ENCODE peak calls at places on chromosomes 13 and 19, in six cellular contexts. X is cardiac fibroblast, C is DND-41, M is H9, T is foreskin fibroblast, Z is body of pancreas. Y is an unnamed sample.

GRCh38 chr19:10699650-10700335 is 1.4 kb upstream of the QTRT1 start:
- DNase-seq in X (peak; percentile 73), C (peak; percentile 73), M (peak; percentile 65), T (peak; percentile 27), Z (peak; percentile 71), Y (peak; percentile 64)

GRCh38 chr19:54333586-54334298 is 5.2 kb downstream of the LILRA4 start:
- DNase-seq in X (no peak), C (no peak), M (no peak), T (no peak), Z (no peak), Y (no peak)

GRCh38 chr13:39373108-39373507 is 229.9 kb downstream of the LHFPL6 start:
- DNase-seq in X (no peak), C (no peak), M (no peak), T (no peak), Z (no peak), Y (no peak)

GRCh38 chr13:39612023-39612637 is 9.1 kb upstream of the LHFPL6 start:
- DNase-seq in X (peak; percentile 86), C (peak; percentile 51), M (peak; percentile 44), T (peak; percentile 49), Z (peak; percentile 76), Y (peak; percentile 76)

GRCh38 chr13:54150851-54151250 is 1122.2 kb downstream of the OLFM4 start:
- DNase-seq in X (no peak), C (no peak), M (no peak), T (no peak), Z (no peak), Y (no peak)

GRCh38 chr19:16886305-16886880 is 2.4 kb upstream of the F2RL3 start:
- DNase-seq in X (peak; percentile 89), C (no peak), M (no peak), T (peak; percentile 73), Z (no peak), Y (no peak)

GRCh38 chr19:6318772-6319171 is 14.6 kb downstream of the ACER1 start:
- DNase-seq in X (no peak), C (no peak), M (no peak), T (peak; percentile 6), Z (no peak), Y (no peak)

GRCh38 chr19:48064509-48064908 is 20.6 kb upstream of the CABP5 start:
- DNase-seq in X (no peak), C (no peak), M (peak; percentile 29), T (peak; percentile 18), Z (no peak), Y (no peak)

GRCh38 chr19:42170715-42171114 is 38.5 kb upstream of the POU2F2 start:
- DNase-seq in X (no peak), C (no peak), M (no peak), T (no peak), Z (no peak), Y (no peak)

GRCh38 chr13:30869491-30869890 is 36.6 kb upstream of the MEDAG start:
- DNase-seq in X (peak; percentile 70), C (no peak), M (no peak), T (no peak), Z (no peak), Y (no peak)

DNA sequence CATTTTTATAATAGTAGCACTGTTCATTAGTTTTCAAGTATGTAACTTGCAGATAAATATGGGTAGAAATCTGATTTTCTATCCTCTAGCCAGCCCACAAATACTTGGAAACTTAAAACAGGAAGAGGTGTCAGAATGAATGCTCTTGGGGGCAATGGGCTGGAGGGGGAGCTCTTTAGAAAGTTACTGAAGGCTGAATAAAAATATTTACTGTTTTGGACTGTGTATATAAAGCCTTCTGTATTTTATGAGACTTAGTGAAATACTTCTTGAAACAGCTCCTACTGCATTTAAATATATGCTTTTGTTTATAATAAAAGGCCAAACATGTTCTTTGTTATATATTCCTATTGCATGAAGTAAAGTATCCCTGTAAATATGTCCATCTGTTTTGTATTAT is 138.8 kb downstream of the RGCC start:
- DNase-seq in X (peak; percentile 49), C (no peak), M (no peak), T (no peak), Z (no peak), Y (no peak)
- TF ChIP-seq CTCF in X (peak; percentile 27), C (peak; percentile 36), M (no peak), T (peak; percentile 32), Z (no peak), Y (no peak)

GRCh38 chr13:112102243-112102642 is 35.3 kb downstream of the SOX1 start:
- DNase-seq in X (no peak), C (no peak), M (no peak), T (no peak), Z (no peak), Y (no peak)
- TF ChIP-seq CTCF in X (no peak), C (no peak), M (peak; percentile 30), T (no peak), Z (no peak), Y (no peak)

GRCh38 chr13:28059214-28059613 is 41.2 kb downstream of the FLT3 start:
- DNase-seq in X (peak; percentile 26), C (peak; percentile 55), M (peak; percentile 59), T (peak; percentile 3), Z (peak; percentile 70), Y (peak; percentile 20)
- TF ChIP-seq CTCF in X (peak; percentile 47), C (peak; percentile 78), M (peak; percentile 66), T (peak; percentile 44), Z (peak; percentile 22), Y (peak; percentile 27)

GRCh38 chr19:5035105-5035761 is 66.3 kb downstream of the KDM4B start:
- DNase-seq in X (no peak), C (no peak), M (no peak), T (no peak), Z (peak; percentile 39), Y (no peak)
- TF ChIP-seq CTCF in X (no peak), C (no peak), M (no peak), T (no peak), Z (no peak), Y (no peak)

GRCh38 chr19:43430142-43430710 is 15.5 kb downstream of the TEX101 start:
- DNase-seq in X (peak; percentile 48), C (no peak), M (peak; percentile 51), T (no peak), Z (no peak), Y (no peak)
- TF ChIP-seq CTCF in X (peak; percentile 11), C (peak; percentile 45), M (peak; percentile 58), T (peak; percentile 8), Z (no peak), Y (peak; percentile 13)

GRCh38 chr19:50793558-50794065 is 3.4 kb downstream of the ACP4 start:
- DNase-seq in X (no peak), C (peak; percentile 25), M (no peak), T (no peak), Z (no peak), Y (no peak)

GRCh38 chr19:50795665-50796073 is 5.5 kb downstream of the ACP4 start:
- DNase-seq in X (no peak), C (peak; percentile 37), M (no peak), T (no peak), Z (no peak), Y (no peak)

GRCh38 chr19:50794074-50794777 is 4.0 kb downstream of the ACP4 start:
- DNase-seq in X (no peak), C (peak; percentile 51), M (no peak), T (peak; percentile 28), Z (peak; percentile 52), Y (no peak)

GRCh38 chr19:50796128-50796633 is 6.0 kb downstream of the ACP4 start:
- DNase-seq in X (no peak), C (peak; percentile 43), M (no peak), T (no peak), Z (no peak), Y (no peak)

DNA sequence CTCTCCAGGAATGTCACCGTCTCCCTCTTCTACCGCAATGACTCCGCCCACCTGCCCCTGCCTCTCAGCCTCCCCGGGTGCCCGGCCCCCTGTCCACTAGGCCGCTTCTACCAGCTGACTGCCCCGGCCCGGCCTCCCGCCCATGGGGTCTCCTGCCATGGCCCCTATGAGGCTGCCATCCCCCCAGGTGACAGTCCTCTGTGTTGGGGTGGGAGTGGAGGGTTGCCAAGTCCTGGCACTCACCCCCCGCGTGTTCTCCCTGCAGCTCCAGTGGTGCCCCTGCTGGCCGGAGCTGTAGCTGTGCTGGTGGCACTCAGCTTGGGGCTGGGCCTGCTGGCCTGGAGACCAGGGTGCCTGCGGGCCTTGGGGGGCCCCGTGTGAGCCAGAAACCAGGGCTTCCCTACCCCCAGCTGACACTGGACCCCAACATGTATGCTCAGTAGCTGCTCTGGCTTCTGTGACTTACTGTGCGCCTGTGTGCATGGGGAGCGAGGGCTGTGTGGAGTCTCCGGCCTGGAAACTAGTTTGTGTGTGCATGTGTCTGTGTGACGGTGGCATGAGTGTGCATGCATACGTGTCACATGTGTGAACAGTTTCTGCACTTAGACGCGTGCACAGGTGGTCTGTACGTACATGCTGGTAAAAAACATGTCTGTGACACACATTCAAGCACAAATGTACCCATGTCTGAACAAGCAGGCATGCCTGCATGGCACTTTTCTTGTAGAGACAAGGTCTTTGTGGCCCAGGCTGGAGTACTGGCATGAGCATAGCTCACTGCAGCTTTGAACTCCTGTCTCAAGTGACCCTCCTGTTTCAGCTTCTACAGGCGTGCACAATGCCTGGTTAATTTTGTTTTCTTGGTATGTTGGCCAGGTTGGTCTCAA is 4.8 kb downstream of the ACP4 start:
- DNase-seq in X (no peak), C (peak; percentile 63), M (no peak), T (no peak), Z (no peak), Y (no peak)
- TF ChIP-seq CTCF in X (no peak), C (peak; percentile 44), M (peak; percentile 57), T (peak; percentile 2), Z (no peak), Y (no peak)

GRCh38 chr19:2613507-2614295 is 88.8 kb downstream of the GNG7 start:
- DNase-seq in X (peak; percentile 55), C (peak; percentile 99), M (peak; percentile 71), T (no peak), Z (no peak), Y (peak; percentile 58)

GRCh38 chr19:2612619-2613249 is 89.8 kb downstream of the GNG7 start:
- DNase-seq in X (no peak), C (no peak), M (no peak), T (no peak), Z (no peak), Y (no peak)

GRCh38 chr19:2609389-2610116 is 92.9 kb downstream of the GNG7 start:
- DNase-seq in X (no peak), C (no peak), M (no peak), T (no peak), Z (no peak), Y (no peak)

GRCh38 chr19:2610637-2611482 is 91.6 kb downstream of the GNG7 start:
- DNase-seq in X (peak; percentile 95), C (peak; percentile 90), M (peak; percentile 92), T (peak; percentile 89), Z (peak; percentile 97), Y (peak; percentile 98)

DNA sequence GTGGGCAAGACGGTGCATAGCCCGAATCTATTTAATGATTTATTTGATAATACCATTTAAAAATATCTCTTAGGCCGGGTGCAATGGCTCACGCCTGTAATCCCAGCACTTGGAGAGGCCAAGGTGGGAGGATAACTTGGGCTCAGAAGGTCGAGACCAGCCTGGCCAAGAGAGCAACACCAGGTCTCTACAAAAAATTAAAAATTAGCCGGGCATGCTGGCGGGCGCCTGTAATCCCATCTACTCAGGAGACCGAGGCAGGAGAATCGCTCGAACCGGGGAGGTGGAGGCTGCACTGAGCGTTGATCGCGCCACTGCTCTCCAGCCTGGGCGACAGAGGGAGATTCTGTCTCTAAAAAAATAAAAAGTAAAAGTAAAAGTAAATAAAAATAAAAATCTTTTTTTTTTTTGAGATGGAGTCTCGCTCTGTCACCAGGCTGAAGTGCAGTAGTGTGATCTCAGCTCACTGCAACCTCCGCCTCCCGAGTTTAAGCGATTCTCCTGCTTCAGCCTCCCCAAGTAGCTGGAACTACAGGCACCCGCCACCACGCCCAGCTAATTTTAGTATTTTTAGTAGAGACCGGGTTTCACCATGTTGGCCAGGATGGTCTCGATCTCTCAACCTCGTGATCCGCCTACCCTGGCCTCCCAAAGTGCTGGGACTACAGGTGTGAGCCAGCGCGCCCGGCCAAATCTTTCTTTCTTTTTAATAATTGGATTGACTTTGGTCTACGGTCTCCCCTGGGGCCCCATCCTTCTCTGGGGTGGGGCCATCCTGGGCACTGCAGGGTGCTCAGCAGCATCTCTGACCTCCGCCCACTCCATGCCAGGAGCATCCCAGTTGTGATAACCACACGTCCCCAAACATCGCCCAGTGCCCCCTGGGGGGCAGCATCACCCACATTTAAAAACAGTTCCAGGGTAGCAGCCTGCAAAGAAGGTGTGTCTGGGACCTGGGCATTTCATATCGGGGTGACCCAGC is 90.7 kb downstream of the GNG7 start:
- DNase-seq in X (no peak), C (peak; percentile 43), M (no peak), T (no peak), Z (peak; percentile 20), Y (no peak)
- TF ChIP-seq CTCF in X (no peak), C (peak; percentile 41), M (no peak), T (no peak), Z (no peak), Y (peak; percentile 2)